ENCODE peak calls at places on chromosome X, in seven cellular contexts. One of them, this sample, is unnamed.

GRCh38 chrX:3815896-3816664 is 102.6 kb upstream of the PRKX start:
- DNase-seq in naive thymus-derived CD4-positive, alpha-beta T cell: no peak
- DNase-seq in COR-L47: peak
- DNase-seq in SW 1271: peak
- DNase-seq in stimulated activated CD4-positive, alpha-beta T cell treated with anti-CD3 and anti-CD28 coated beads, Interleukin-12 subunit alpha, Interleukin-12 subunit beta, amount 100 ng/mL, for 4 hours: peak
- DNase-seq in CD8-positive, alpha-beta memory T cell: peak
- DNase-seq in NCI-H1694 treated with DMSO at 0.1 percent for 48 hours: no peak
- DNase-seq in this sample: peak

GRCh38 chrX:48972214-48973164 is 845 bp upstream of the KCND1 start:
- DNase-seq in SW 1271: no peak
- DNase-seq in COR-L47: peak
- DNase-seq in stimulated activated CD4-positive, alpha-beta T cell treated with anti-CD3 and anti-CD28 coated beads, Interleukin-12 subunit alpha, Interleukin-12 subunit beta, amount 100 ng/mL, for 4 hours: peak
- DNase-seq in CD8-positive, alpha-beta memory T cell: peak
- DNase-seq in NCI-H1694 treated with DMSO at 0.1 percent for 48 hours: peak
- DNase-seq in naive thymus-derived CD4-positive, alpha-beta T cell: no peak
- DNase-seq in this sample: peak

GRCh38 chrX:73127700-73128241 is 48.5 kb upstream of the PABPC1L2A start:
- DNase-seq in naive thymus-derived CD4-positive, alpha-beta T cell: peak
- DNase-seq in NCI-H1694 treated with DMSO at 0.1 percent for 48 hours: no peak
- DNase-seq in stimulated activated CD4-positive, alpha-beta T cell treated with anti-CD3 and anti-CD28 coated beads, Interleukin-12 subunit alpha, Interleukin-12 subunit beta, amount 100 ng/mL, for 4 hours: no peak
- DNase-seq in CD8-positive, alpha-beta memory T cell: no peak
- DNase-seq in COR-L47: no peak
- DNase-seq in SW 1271: no peak
- DNase-seq in this sample: no peak

GRCh38 chrX:53682885-53683555 is 3.5 kb downstream of the HUWE1 start:
- DNase-seq in COR-L47: peak
- DNase-seq in SW 1271: no peak
- DNase-seq in NCI-H1694 treated with DMSO at 0.1 percent for 48 hours: peak
- DNase-seq in CD8-positive, alpha-beta memory T cell: peak
- DNase-seq in stimulated activated CD4-positive, alpha-beta T cell treated with anti-CD3 and anti-CD28 coated beads, Interleukin-12 subunit alpha, Interleukin-12 subunit beta, amount 100 ng/mL, for 4 hours: peak
- DNase-seq in naive thymus-derived CD4-positive, alpha-beta T cell: peak
- DNase-seq in this sample: no peak

GRCh38 chrX:155611302-155611701 is 1.4 kb downstream of the TMLHE start:
- DNase-seq in SW 1271: no peak
- DNase-seq in NCI-H1694 treated with DMSO at 0.1 percent for 48 hours: no peak
- DNase-seq in naive thymus-derived CD4-positive, alpha-beta T cell: no peak
- DNase-seq in COR-L47: no peak
- DNase-seq in CD8-positive, alpha-beta memory T cell: no peak
- DNase-seq in stimulated activated CD4-positive, alpha-beta T cell treated with anti-CD3 and anti-CD28 coated beads, Interleukin-12 subunit alpha, Interleukin-12 subunit beta, amount 100 ng/mL, for 4 hours: no peak
- DNase-seq in this sample: no peak

GRCh38 chrX:136747003-136747986 is 33.4 kb downstream of the ARHGEF6 start:
- DNase-seq in SW 1271: no peak
- DNase-seq in CD8-positive, alpha-beta memory T cell: no peak
- DNase-seq in NCI-H1694 treated with DMSO at 0.1 percent for 48 hours: no peak
- DNase-seq in COR-L47: no peak
- DNase-seq in naive thymus-derived CD4-positive, alpha-beta T cell: no peak
- DNase-seq in stimulated activated CD4-positive, alpha-beta T cell treated with anti-CD3 and anti-CD28 coated beads, Interleukin-12 subunit alpha, Interleukin-12 subunit beta, amount 100 ng/mL, for 4 hours: no peak
- DNase-seq in this sample: no peak

GRCh38 chrX:19747672-19748610 is 139.5 kb downstream of the SH3KBP1 start:
- DNase-seq in naive thymus-derived CD4-positive, alpha-beta T cell: peak
- DNase-seq in NCI-H1694 treated with DMSO at 0.1 percent for 48 hours: no peak
- DNase-seq in SW 1271: no peak
- DNase-seq in COR-L47: no peak
- DNase-seq in stimulated activated CD4-positive, alpha-beta T cell treated with anti-CD3 and anti-CD28 coated beads, Interleukin-12 subunit alpha, Interleukin-12 subunit beta, amount 100 ng/mL, for 4 hours: peak
- DNase-seq in CD8-positive, alpha-beta memory T cell: peak
- DNase-seq in this sample: peak

GRCh38 chrX:150587585-150588503 is 19.4 kb downstream of the MTM1 start:
- DNase-seq in COR-L47: no peak
- DNase-seq in naive thymus-derived CD4-positive, alpha-beta T cell: no peak
- DNase-seq in NCI-H1694 treated with DMSO at 0.1 percent for 48 hours: peak
- DNase-seq in CD8-positive, alpha-beta memory T cell: peak
- DNase-seq in SW 1271: no peak
- DNase-seq in stimulated activated CD4-positive, alpha-beta T cell treated with anti-CD3 and anti-CD28 coated beads, Interleukin-12 subunit alpha, Interleukin-12 subunit beta, amount 100 ng/mL, for 4 hours: peak
- DNase-seq in this sample: no peak

GRCh38 chrX:107700317-107700774 is 72.0 kb downstream of the PRPS1 start:
- DNase-seq in stimulated activated CD4-positive, alpha-beta T cell treated with anti-CD3 and anti-CD28 coated beads, Interleukin-12 subunit alpha, Interleukin-12 subunit beta, amount 100 ng/mL, for 4 hours: no peak
- DNase-seq in CD8-positive, alpha-beta memory T cell: no peak
- DNase-seq in naive thymus-derived CD4-positive, alpha-beta T cell: no peak
- DNase-seq in SW 1271: no peak
- DNase-seq in COR-L47: no peak
- DNase-seq in NCI-H1694 treated with DMSO at 0.1 percent for 48 hours: no peak
- DNase-seq in this sample: no peak

GRCh38 chrX:56766554-56767412 is 37.7 kb downstream of the NBDY start:
- DNase-seq in CD8-positive, alpha-beta memory T cell: no peak
- DNase-seq in naive thymus-derived CD4-positive, alpha-beta T cell: no peak
- DNase-seq in SW 1271: no peak
- DNase-seq in stimulated activated CD4-positive, alpha-beta T cell treated with anti-CD3 and anti-CD28 coated beads, Interleukin-12 subunit alpha, Interleukin-12 subunit beta, amount 100 ng/mL, for 4 hours: no peak
- DNase-seq in COR-L47: no peak
- DNase-seq in NCI-H1694 treated with DMSO at 0.1 percent for 48 hours: no peak
- DNase-seq in this sample: no peak

GRCh38 chrX:103540145-103540544 is 20.9 kb upstream of the RAB40A start:
- DNase-seq in CD8-positive, alpha-beta memory T cell: no peak
- DNase-seq in stimulated activated CD4-positive, alpha-beta T cell treated with anti-CD3 and anti-CD28 coated beads, Interleukin-12 subunit alpha, Interleukin-12 subunit beta, amount 100 ng/mL, for 4 hours: no peak
- DNase-seq in NCI-H1694 treated with DMSO at 0.1 percent for 48 hours: no peak
- DNase-seq in SW 1271: no peak
- DNase-seq in naive thymus-derived CD4-positive, alpha-beta T cell: no peak
- DNase-seq in COR-L47: no peak
- DNase-seq in this sample: no peak

GRCh38 chrX:12950851-12951589 is 23.9 kb upstream of the TMSB4X start:
- DNase-seq in stimulated activated CD4-positive, alpha-beta T cell treated with anti-CD3 and anti-CD28 coated beads, Interleukin-12 subunit alpha, Interleukin-12 subunit beta, amount 100 ng/mL, for 4 hours: no peak
- DNase-seq in NCI-H1694 treated with DMSO at 0.1 percent for 48 hours: no peak
- DNase-seq in naive thymus-derived CD4-positive, alpha-beta T cell: no peak
- DNase-seq in COR-L47: no peak
- DNase-seq in SW 1271: no peak
- DNase-seq in CD8-positive, alpha-beta memory T cell: peak
- DNase-seq in this sample: no peak

GRCh38 chrX:47960400-47960799 is 43.4 kb downstream of the ZNF182 start:
- DNase-seq in CD8-positive, alpha-beta memory T cell: no peak
- DNase-seq in NCI-H1694 treated with DMSO at 0.1 percent for 48 hours: no peak
- DNase-seq in COR-L47: no peak
- DNase-seq in stimulated activated CD4-positive, alpha-beta T cell treated with anti-CD3 and anti-CD28 coated beads, Interleukin-12 subunit alpha, Interleukin-12 subunit beta, amount 100 ng/mL, for 4 hours: no peak
- DNase-seq in naive thymus-derived CD4-positive, alpha-beta T cell: no peak
- DNase-seq in SW 1271: no peak
- DNase-seq in this sample: no peak

GRCh38 chrX:1476682-1477081 is 24.0 kb upstream of the ASMTL start:
- DNase-seq in naive thymus-derived CD4-positive, alpha-beta T cell: no peak
- DNase-seq in COR-L47: no peak
- DNase-seq in NCI-H1694 treated with DMSO at 0.1 percent for 48 hours: no peak
- DNase-seq in CD8-positive, alpha-beta memory T cell: no peak
- DNase-seq in SW 1271: no peak
- DNase-seq in stimulated activated CD4-positive, alpha-beta T cell treated with anti-CD3 and anti-CD28 coated beads, Interleukin-12 subunit alpha, Interleukin-12 subunit beta, amount 100 ng/mL, for 4 hours: no peak
- DNase-seq in this sample: no peak

GRCh38 chrX:153441981-153442380 is 3.9 kb downstream of the TREX2 start:
- DNase-seq in NCI-H1694 treated with DMSO at 0.1 percent for 48 hours: no peak
- DNase-seq in naive thymus-derived CD4-positive, alpha-beta T cell: no peak
- DNase-seq in COR-L47: no peak
- DNase-seq in CD8-positive, alpha-beta memory T cell: no peak
- DNase-seq in SW 1271: no peak
- DNase-seq in stimulated activated CD4-positive, alpha-beta T cell treated with anti-CD3 and anti-CD28 coated beads, Interleukin-12 subunit alpha, Interleukin-12 subunit beta, amount 100 ng/mL, for 4 hours: no peak
- DNase-seq in this sample: no peak

GRCh38 chrX:6228720-6229119 is at the start of gene NLGN4X:
- DNase-seq in NCI-H1694 treated with DMSO at 0.1 percent for 48 hours: no peak
- DNase-seq in COR-L47: no peak
- DNase-seq in SW 1271: no peak
- DNase-seq in naive thymus-derived CD4-positive, alpha-beta T cell: no peak
- DNase-seq in CD8-positive, alpha-beta memory T cell: no peak
- DNase-seq in stimulated activated CD4-positive, alpha-beta T cell treated with anti-CD3 and anti-CD28 coated beads, Interleukin-12 subunit alpha, Interleukin-12 subunit beta, amount 100 ng/mL, for 4 hours: no peak
- DNase-seq in this sample: no peak

GRCh38 chrX:146396409-146396808 is 413.2 kb upstream of the CXorf51B start:
- DNase-seq in stimulated activated CD4-positive, alpha-beta T cell treated with anti-CD3 and anti-CD28 coated beads, Interleukin-12 subunit alpha, Interleukin-12 subunit beta, amount 100 ng/mL, for 4 hours: no peak
- DNase-seq in COR-L47: no peak
- DNase-seq in NCI-H1694 treated with DMSO at 0.1 percent for 48 hours: no peak
- DNase-seq in SW 1271: no peak
- DNase-seq in naive thymus-derived CD4-positive, alpha-beta T cell: no peak
- DNase-seq in CD8-positive, alpha-beta memory T cell: no peak
- DNase-seq in this sample: no peak

GRCh38 chrX:30147996-30148643 is 67.2 kb upstream of the MAGEB2 start:
- DNase-seq in stimulated activated CD4-positive, alpha-beta T cell treated with anti-CD3 and anti-CD28 coated beads, Interleukin-12 subunit alpha, Interleukin-12 subunit beta, amount 100 ng/mL, for 4 hours: no peak
- DNase-seq in CD8-positive, alpha-beta memory T cell: no peak
- DNase-seq in naive thymus-derived CD4-positive, alpha-beta T cell: no peak
- DNase-seq in NCI-H1694 treated with DMSO at 0.1 percent for 48 hours: no peak
- DNase-seq in SW 1271: no peak
- DNase-seq in COR-L47: no peak
- DNase-seq in this sample: no peak

GRCh38 chrX:56783450-56783831 is 54.4 kb downstream of the NBDY start:
- DNase-seq in stimulated activated CD4-positive, alpha-beta T cell treated with anti-CD3 and anti-CD28 coated beads, Interleukin-12 subunit alpha, Interleukin-12 subunit beta, amount 100 ng/mL, for 4 hours: no peak
- DNase-seq in COR-L47: no peak
- DNase-seq in NCI-H1694 treated with DMSO at 0.1 percent for 48 hours: no peak
- DNase-seq in CD8-positive, alpha-beta memory T cell: no peak
- DNase-seq in SW 1271: no peak
- DNase-seq in naive thymus-derived CD4-positive, alpha-beta T cell: no peak
- DNase-seq in this sample: peak

GRCh38 chrX:47643926-47644325 is 6.4 kb downstream of the ELK1 start:
- DNase-seq in stimulated activated CD4-positive, alpha-beta T cell treated with anti-CD3 and anti-CD28 coated beads, Interleukin-12 subunit alpha, Interleukin-12 subunit beta, amount 100 ng/mL, for 4 hours: no peak
- DNase-seq in CD8-positive, alpha-beta memory T cell: no peak
- DNase-seq in NCI-H1694 treated with DMSO at 0.1 percent for 48 hours: peak
- DNase-seq in SW 1271: no peak
- DNase-seq in COR-L47: no peak
- DNase-seq in naive thymus-derived CD4-positive, alpha-beta T cell: no peak
- DNase-seq in this sample: no peak

GRCh38 chrX:154840856-154841255 is 6.4 kb upstream of the SMIM9 start:
- DNase-seq in naive thymus-derived CD4-positive, alpha-beta T cell: no peak
- DNase-seq in stimulated activated CD4-positive, alpha-beta T cell treated with anti-CD3 and anti-CD28 coated beads, Interleukin-12 subunit alpha, Interleukin-12 subunit beta, amount 100 ng/mL, for 4 hours: no peak
- DNase-seq in SW 1271: no peak
- DNase-seq in COR-L47: peak
- DNase-seq in NCI-H1694 treated with DMSO at 0.1 percent for 48 hours: peak
- DNase-seq in CD8-positive, alpha-beta memory T cell: no peak
- DNase-seq in this sample: no peak

GRCh38 chrX:150574824-150575409 is 6.5 kb downstream of the MTM1 start:
- DNase-seq in naive thymus-derived CD4-positive, alpha-beta T cell: no peak
- DNase-seq in CD8-positive, alpha-beta memory T cell: no peak
- DNase-seq in NCI-H1694 treated with DMSO at 0.1 percent for 48 hours: no peak
- DNase-seq in COR-L47: no peak
- DNase-seq in stimulated activated CD4-positive, alpha-beta T cell treated with anti-CD3 and anti-CD28 coated beads, Interleukin-12 subunit alpha, Interleukin-12 subunit beta, amount 100 ng/mL, for 4 hours: peak
- DNase-seq in SW 1271: no peak
- DNase-seq in this sample: no peak

GRCh38 chrX:16335181-16335580 is 167.9 kb downstream of the MAGEB17 start:
- DNase-seq in COR-L47: no peak
- DNase-seq in naive thymus-derived CD4-positive, alpha-beta T cell: no peak
- DNase-seq in stimulated activated CD4-positive, alpha-beta T cell treated with anti-CD3 and anti-CD28 coated beads, Interleukin-12 subunit alpha, Interleukin-12 subunit beta, amount 100 ng/mL, for 4 hours: no peak
- DNase-seq in NCI-H1694 treated with DMSO at 0.1 percent for 48 hours: no peak
- DNase-seq in CD8-positive, alpha-beta memory T cell: no peak
- DNase-seq in SW 1271: no peak
- DNase-seq in this sample: no peak

GRCh38 chrX:44183329-44183728 is 160.1 kb downstream of the EFHC2 start:
- DNase-seq in SW 1271: no peak
- DNase-seq in COR-L47: peak
- DNase-seq in stimulated activated CD4-positive, alpha-beta T cell treated with anti-CD3 and anti-CD28 coated beads, Interleukin-12 subunit alpha, Interleukin-12 subunit beta, amount 100 ng/mL, for 4 hours: no peak
- DNase-seq in CD8-positive, alpha-beta memory T cell: no peak
- DNase-seq in naive thymus-derived CD4-positive, alpha-beta T cell: no peak
- DNase-seq in NCI-H1694 treated with DMSO at 0.1 percent for 48 hours: no peak
- DNase-seq in this sample: no peak

GRCh38 chrX:96776966-96777365 is 92.3 kb downstream of the DIAPH2 start:
- DNase-seq in COR-L47: no peak
- DNase-seq in SW 1271: no peak
- DNase-seq in NCI-H1694 treated with DMSO at 0.1 percent for 48 hours: no peak
- DNase-seq in CD8-positive, alpha-beta memory T cell: no peak
- DNase-seq in stimulated activated CD4-positive, alpha-beta T cell treated with anti-CD3 and anti-CD28 coated beads, Interleukin-12 subunit alpha, Interleukin-12 subunit beta, amount 100 ng/mL, for 4 hours: no peak
- DNase-seq in naive thymus-derived CD4-positive, alpha-beta T cell: no peak
- DNase-seq in this sample: no peak

GRCh38 chrX:132270699-132271098 is 51.5 kb upstream of the RAP2C start:
- DNase-seq in stimulated activated CD4-positive, alpha-beta T cell treated with anti-CD3 and anti-CD28 coated beads, Interleukin-12 subunit alpha, Interleukin-12 subunit beta, amount 100 ng/mL, for 4 hours: no peak
- DNase-seq in NCI-H1694 treated with DMSO at 0.1 percent for 48 hours: no peak
- DNase-seq in naive thymus-derived CD4-positive, alpha-beta T cell: no peak
- DNase-seq in COR-L47: no peak
- DNase-seq in CD8-positive, alpha-beta memory T cell: no peak
- DNase-seq in SW 1271: no peak
- DNase-seq in this sample: peak

GRCh38 chrX:2536974-2537373 is 36.2 kb upstream of the DHRSX start:
- DNase-seq in CD8-positive, alpha-beta memory T cell: no peak
- DNase-seq in NCI-H1694 treated with DMSO at 0.1 percent for 48 hours: no peak
- DNase-seq in SW 1271: no peak
- DNase-seq in naive thymus-derived CD4-positive, alpha-beta T cell: no peak
- DNase-seq in COR-L47: no peak
- DNase-seq in stimulated activated CD4-positive, alpha-beta T cell treated with anti-CD3 and anti-CD28 coated beads, Interleukin-12 subunit alpha, Interleukin-12 subunit beta, amount 100 ng/mL, for 4 hours: no peak
- DNase-seq in this sample: no peak

GRCh38 chrX:100994352-100995281 is 25.1 kb downstream of the ARL13A start:
- DNase-seq in stimulated activated CD4-positive, alpha-beta T cell treated with anti-CD3 and anti-CD28 coated beads, Interleukin-12 subunit alpha, Interleukin-12 subunit beta, amount 100 ng/mL, for 4 hours: no peak
- DNase-seq in COR-L47: no peak
- DNase-seq in CD8-positive, alpha-beta memory T cell: no peak
- DNase-seq in naive thymus-derived CD4-positive, alpha-beta T cell: no peak
- DNase-seq in SW 1271: no peak
- DNase-seq in NCI-H1694 treated with DMSO at 0.1 percent for 48 hours: no peak
- DNase-seq in this sample: no peak

GRCh38 chrX:150062292-150063137 is 124.2 kb upstream of the EOLA2 start:
- DNase-seq in naive thymus-derived CD4-positive, alpha-beta T cell: no peak
- DNase-seq in SW 1271: peak
- DNase-seq in CD8-positive, alpha-beta memory T cell: no peak
- DNase-seq in NCI-H1694 treated with DMSO at 0.1 percent for 48 hours: no peak
- DNase-seq in COR-L47: no peak
- DNase-seq in stimulated activated CD4-positive, alpha-beta T cell treated with anti-CD3 and anti-CD28 coated beads, Interleukin-12 subunit alpha, Interleukin-12 subunit beta, amount 100 ng/mL, for 4 hours: no peak
- DNase-seq in this sample: no peak

GRCh38 chrX:43813898-43814297 is 68.4 kb downstream of the MAOB start:
- DNase-seq in SW 1271: no peak
- DNase-seq in stimulated activated CD4-positive, alpha-beta T cell treated with anti-CD3 and anti-CD28 coated beads, Interleukin-12 subunit alpha, Interleukin-12 subunit beta, amount 100 ng/mL, for 4 hours: no peak
- DNase-seq in NCI-H1694 treated with DMSO at 0.1 percent for 48 hours: no peak
- DNase-seq in naive thymus-derived CD4-positive, alpha-beta T cell: no peak
- DNase-seq in CD8-positive, alpha-beta memory T cell: no peak
- DNase-seq in COR-L47: no peak
- DNase-seq in this sample: peak

GRCh38 chrX:334331-334891 is 15.8 kb upstream of the GTPBP6 start:
- DNase-seq in SW 1271: no peak
- DNase-seq in naive thymus-derived CD4-positive, alpha-beta T cell: no peak
- DNase-seq in NCI-H1694 treated with DMSO at 0.1 percent for 48 hours: no peak
- DNase-seq in stimulated activated CD4-positive, alpha-beta T cell treated with anti-CD3 and anti-CD28 coated beads, Interleukin-12 subunit alpha, Interleukin-12 subunit beta, amount 100 ng/mL, for 4 hours: no peak
- DNase-seq in CD8-positive, alpha-beta memory T cell: peak
- DNase-seq in COR-L47: no peak
- DNase-seq in this sample: no peak

GRCh38 chrX:9327086-9327746 is 137.6 kb upstream of the TBL1X start:
- DNase-seq in SW 1271: no peak
- DNase-seq in stimulated activated CD4-positive, alpha-beta T cell treated with anti-CD3 and anti-CD28 coated beads, Interleukin-12 subunit alpha, Interleukin-12 subunit beta, amount 100 ng/mL, for 4 hours: no peak
- DNase-seq in naive thymus-derived CD4-positive, alpha-beta T cell: no peak
- DNase-seq in CD8-positive, alpha-beta memory T cell: no peak
- DNase-seq in NCI-H1694 treated with DMSO at 0.1 percent for 48 hours: no peak
- DNase-seq in COR-L47: no peak
- DNase-seq in this sample: no peak

GRCh38 chrX:130005408-130005807 is 23.0 kb downstream of the BCORL1 start:
- DNase-seq in naive thymus-derived CD4-positive, alpha-beta T cell: no peak
- DNase-seq in COR-L47: no peak
- DNase-seq in NCI-H1694 treated with DMSO at 0.1 percent for 48 hours: no peak
- DNase-seq in CD8-positive, alpha-beta memory T cell: no peak
- DNase-seq in SW 1271: no peak
- DNase-seq in stimulated activated CD4-positive, alpha-beta T cell treated with anti-CD3 and anti-CD28 coated beads, Interleukin-12 subunit alpha, Interleukin-12 subunit beta, amount 100 ng/mL, for 4 hours: no peak
- DNase-seq in this sample: no peak

GRCh38 chrX:106898462-106898861 is 4.7 kb downstream of the RIPPLY1 start:
- DNase-seq in NCI-H1694 treated with DMSO at 0.1 percent for 48 hours: peak
- DNase-seq in CD8-positive, alpha-beta memory T cell: no peak
- DNase-seq in stimulated activated CD4-positive, alpha-beta T cell treated with anti-CD3 and anti-CD28 coated beads, Interleukin-12 subunit alpha, Interleukin-12 subunit beta, amount 100 ng/mL, for 4 hours: no peak
- DNase-seq in naive thymus-derived CD4-positive, alpha-beta T cell: no peak
- DNase-seq in COR-L47: no peak
- DNase-seq in SW 1271: no peak
- DNase-seq in this sample: peak

GRCh38 chrX:148698221-148698620 is 197.8 kb downstream of the AFF2 start:
- DNase-seq in SW 1271: no peak
- DNase-seq in stimulated activated CD4-positive, alpha-beta T cell treated with anti-CD3 and anti-CD28 coated beads, Interleukin-12 subunit alpha, Interleukin-12 subunit beta, amount 100 ng/mL, for 4 hours: no peak
- DNase-seq in naive thymus-derived CD4-positive, alpha-beta T cell: no peak
- DNase-seq in CD8-positive, alpha-beta memory T cell: no peak
- DNase-seq in NCI-H1694 treated with DMSO at 0.1 percent for 48 hours: no peak
- DNase-seq in COR-L47: no peak
- DNase-seq in this sample: no peak

GRCh38 chrX:130125090-130125489 is 14.8 kb upstream of the ELF4 start:
- DNase-seq in COR-L47: no peak
- DNase-seq in naive thymus-derived CD4-positive, alpha-beta T cell: no peak
- DNase-seq in NCI-H1694 treated with DMSO at 0.1 percent for 48 hours: no peak
- DNase-seq in stimulated activated CD4-positive, alpha-beta T cell treated with anti-CD3 and anti-CD28 coated beads, Interleukin-12 subunit alpha, Interleukin-12 subunit beta, amount 100 ng/mL, for 4 hours: no peak
- DNase-seq in CD8-positive, alpha-beta memory T cell: no peak
- DNase-seq in SW 1271: no peak
- DNase-seq in this sample: peak

GRCh38 chrX:57583477-57583876 is 8.3 kb upstream of the ZXDB start:
- DNase-seq in stimulated activated CD4-positive, alpha-beta T cell treated with anti-CD3 and anti-CD28 coated beads, Interleukin-12 subunit alpha, Interleukin-12 subunit beta, amount 100 ng/mL, for 4 hours: no peak
- DNase-seq in SW 1271: no peak
- DNase-seq in NCI-H1694 treated with DMSO at 0.1 percent for 48 hours: no peak
- DNase-seq in naive thymus-derived CD4-positive, alpha-beta T cell: no peak
- DNase-seq in CD8-positive, alpha-beta memory T cell: no peak
- DNase-seq in COR-L47: no peak
- DNase-seq in this sample: no peak

This sample was measured in mucosa of gallbladder.